ENCODE peak calls at places on chromosomes 12 and 14, in five cellular contexts. I, A, B, P and Z are unnamed samples.
A peak's percentile ranks its signal among the peaks of the same experiment; 100 is the strongest.

GRCh38 chr12:71686658-71687025 is 760 bp downstream of the TMEM19 start:
- DNase-seq in I (no peak), A (no peak), B (no peak), P (peak; percentile 19), Z (no peak)

GRCh38 chr14:20609215-20610001 is 18.2 kb upstream of the RNASE12 start:
- DNase-seq in I (peak; percentile 76), A (peak; percentile 42), B (peak; percentile 90), P (peak; percentile 86), Z (no peak)

GRCh38 chr14:90177537-90178189 is 78.7 kb upstream of the PSMC1 start:
- DNase-seq in I (no peak), A (no peak), B (no peak), P (peak; percentile 28), Z (no peak)

GRCh38 chr12:85948340-85948739 is 74.2 kb downstream of the NTS start:
- DNase-seq in I (no peak), A (no peak), B (no peak), P (no peak), Z (no peak)

GRCh38 chr12:102300824-102301461 is 103.3 kb upstream of the PMCH start:
- DNase-seq in I (no peak), A (no peak), B (no peak), P (peak; percentile 73), Z (no peak)

GRCh38 chr14:70821916-70822705 is 12.8 kb upstream of the MAP3K9 start:
- DNase-seq in I (peak; percentile 56), A (no peak), B (peak; percentile 53), P (peak; percentile 35), Z (peak; percentile 53)

GRCh38 chr12:54535474-54535873 is 13.9 kb upstream of the PDE1B start:
- DNase-seq in I (no peak), A (no peak), B (no peak), P (no peak), Z (no peak)

GRCh38 chr14:64202731-64203130 is 91.4 kb downstream of the ESR2 start:
- DNase-seq in I (no peak), A (no peak), B (no peak), P (no peak), Z (no peak)

GRCh38 chr14:104755621-104756020 is 2.7 kb downstream of the SIVA1 start:
- DNase-seq in I (no peak), A (no peak), B (no peak), P (no peak), Z (no peak)

GRCh38 chr14:80602931-80603330 is 338.6 kb downstream of the CEP128 start:
- DNase-seq in I (no peak), A (no peak), B (no peak), P (no peak), Z (no peak)

GRCh38 chr12:116644806-116645205 is 85.6 kb downstream of the MAP1LC3B2 start:
- DNase-seq in I (no peak), A (no peak), B (no peak), P (no peak), Z (no peak)

GRCh38 chr12:41407240-41407799 is 219.2 kb downstream of the PDZRN4 start:
- DNase-seq in I (no peak), A (no peak), B (no peak), P (no peak), Z (no peak)

GRCh38 chr12:587551-588322 is 75.5 kb downstream of the NINJ2 start:
- DNase-seq in I (no peak), A (no peak), B (no peak), P (no peak), Z (no peak)

GRCh38 chr14:104393898-104394605 is 185.5 kb upstream of the C14orf180 start:
- DNase-seq in I (peak; percentile 63), A (peak; percentile 31), B (peak; percentile 63), P (no peak), Z (peak; percentile 83)

GRCh38 chr14:76761849-76762616 is 765 bp downstream of the VASH1 start:
- DNase-seq in I (no peak), A (no peak), B (no peak), P (no peak), Z (no peak)

GRCh38 chr12:106647793-106648514 is 65.2 kb downstream of the RFX4 start:
- DNase-seq in I (no peak), A (no peak), B (no peak), P (no peak), Z (no peak)

GRCh38 chr12:77837876-77838291 is 7.2 kb downstream of the NAV3 start:
- DNase-seq in I (no peak), A (no peak), B (peak; percentile 51), P (no peak), Z (peak; percentile 61)

GRCh38 chr12:1863823-1864222 is 43.5 kb downstream of the LRTM2 start:
- DNase-seq in I (peak; percentile 9), A (no peak), B (no peak), P (no peak), Z (no peak)

GRCh38 chr12:64729909-64730584 is 29.2 kb downstream of the GNS start:
- DNase-seq in I (no peak), A (no peak), B (no peak), P (no peak), Z (no peak)

GRCh38 chr12:63766498-63766897 is 13.2 kb upstream of the RXYLT1 start:
- DNase-seq in I (no peak), A (no peak), B (no peak), P (no peak), Z (no peak)

GRCh38 chr12:64609543-64610091 is 678 bp upstream of the RASSF3 start:
- DNase-seq in I (no peak), A (no peak), B (no peak), P (peak; percentile 20), Z (no peak)

GRCh38 chr14:36518586-36519430 is 1.2 kb downstream of the NKX2-1 start:
- DNase-seq in I (no peak), A (no peak), B (no peak), P (no peak), Z (no peak)

GRCh38 chr12:29163146-29163545 is 14.1 kb downstream of the FAR2 start:
- DNase-seq in I (no peak), A (no peak), B (no peak), P (no peak), Z (no peak)

GRCh38 chr14:61025239-61026223 is 44.5 kb downstream of the SLC38A6 start:
- DNase-seq in I (peak; percentile 56), A (peak; percentile 32), B (peak; percentile 77), P (peak; percentile 80), Z (peak; percentile 45)

GRCh38 chr12:104213952-104214351 is 1.6 kb upstream of the TXNRD1 start:
- DNase-seq in I (no peak), A (no peak), B (no peak), P (peak; percentile 96), Z (no peak)

GRCh38 chr14:28142400-28143015 is 624.1 kb upstream of the FOXG1 start:
- DNase-seq in I (no peak), A (no peak), B (no peak), P (no peak), Z (no peak)

GRCh38 chr12:108446766-108447165 is 68.3 kb upstream of the FICD start:
- DNase-seq in I (no peak), A (no peak), B (no peak), P (no peak), Z (no peak)

GRCh38 chr14:104925214-104925899 is 678 bp downstream of the PLD4 start:
- DNase-seq in I (no peak), A (no peak), B (no peak), P (no peak), Z (no peak)

GRCh38 chr12:1972260-1972659 is 32.0 kb downstream of the DCP1B start:
- DNase-seq in I (no peak), A (no peak), B (no peak), P (peak; percentile 74), Z (no peak)

GRCh38 chr14:68365228-68365627 is 427.6 kb downstream of the ZFP36L1 start:
- DNase-seq in I (no peak), A (no peak), B (no peak), P (peak; percentile 82), Z (no peak)

GRCh38 chr14:68364823-68365222 is 428.0 kb downstream of the ZFP36L1 start:
- DNase-seq in I (no peak), A (no peak), B (no peak), P (no peak), Z (no peak)

GRCh38 chr14:68362841-68363240 is 430.0 kb downstream of the ZFP36L1 start:
- DNase-seq in I (no peak), A (no peak), B (no peak), P (no peak), Z (no peak)

GRCh38 chr14:68363841-68364711 is 428.8 kb downstream of the ZFP36L1 start:
- DNase-seq in I (no peak), A (peak; percentile 10), B (no peak), P (peak; percentile 62), Z (peak; percentile 59)

DNA sequence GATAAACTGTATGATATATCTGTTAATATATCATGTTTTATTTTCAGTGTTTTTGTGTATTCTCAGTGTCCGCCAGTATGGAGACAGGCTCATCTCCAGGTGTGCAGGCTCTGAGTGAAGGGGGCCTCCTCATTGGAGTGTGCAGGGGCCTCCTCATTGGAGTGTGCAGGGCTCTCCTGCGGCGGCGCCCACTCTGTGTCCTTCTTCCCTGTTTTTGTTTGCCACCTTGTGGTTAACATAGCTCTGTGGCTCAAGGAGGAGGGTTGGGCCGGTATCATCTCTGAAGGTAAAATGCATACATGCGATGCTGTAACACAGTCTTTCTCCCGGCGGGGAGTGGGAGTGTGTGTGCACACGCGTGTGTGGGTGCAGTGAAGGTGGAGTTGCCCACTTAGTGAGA is 429.5 kb downstream of the ZFP36L1 start:
- DNase-seq in I (no peak), A (no peak), B (no peak), P (no peak), Z (no peak)
- TF ChIP-seq CTCF in I (no peak), A (no peak), B (no peak), P (no peak), Z (no peak)

GRCh38 chr12:118374909-118375308 is 1.4 kb upstream of the SUDS3 start:
- DNase-seq in I (no peak), A (no peak), B (no peak), P (no peak), Z (no peak)
- TF ChIP-seq POLR2A in I (no peak), A (no peak), B (no peak), P (no peak), Z (no peak)

GRCh38 chr12:122137229-122137628 is 36.8 kb downstream of the IL31 start:
- DNase-seq in I (no peak), A (no peak), B (no peak), P (no peak), Z (no peak)
- TF ChIP-seq CTCF in I (no peak), A (no peak), B (no peak), P (no peak), Z (no peak)

DNA sequence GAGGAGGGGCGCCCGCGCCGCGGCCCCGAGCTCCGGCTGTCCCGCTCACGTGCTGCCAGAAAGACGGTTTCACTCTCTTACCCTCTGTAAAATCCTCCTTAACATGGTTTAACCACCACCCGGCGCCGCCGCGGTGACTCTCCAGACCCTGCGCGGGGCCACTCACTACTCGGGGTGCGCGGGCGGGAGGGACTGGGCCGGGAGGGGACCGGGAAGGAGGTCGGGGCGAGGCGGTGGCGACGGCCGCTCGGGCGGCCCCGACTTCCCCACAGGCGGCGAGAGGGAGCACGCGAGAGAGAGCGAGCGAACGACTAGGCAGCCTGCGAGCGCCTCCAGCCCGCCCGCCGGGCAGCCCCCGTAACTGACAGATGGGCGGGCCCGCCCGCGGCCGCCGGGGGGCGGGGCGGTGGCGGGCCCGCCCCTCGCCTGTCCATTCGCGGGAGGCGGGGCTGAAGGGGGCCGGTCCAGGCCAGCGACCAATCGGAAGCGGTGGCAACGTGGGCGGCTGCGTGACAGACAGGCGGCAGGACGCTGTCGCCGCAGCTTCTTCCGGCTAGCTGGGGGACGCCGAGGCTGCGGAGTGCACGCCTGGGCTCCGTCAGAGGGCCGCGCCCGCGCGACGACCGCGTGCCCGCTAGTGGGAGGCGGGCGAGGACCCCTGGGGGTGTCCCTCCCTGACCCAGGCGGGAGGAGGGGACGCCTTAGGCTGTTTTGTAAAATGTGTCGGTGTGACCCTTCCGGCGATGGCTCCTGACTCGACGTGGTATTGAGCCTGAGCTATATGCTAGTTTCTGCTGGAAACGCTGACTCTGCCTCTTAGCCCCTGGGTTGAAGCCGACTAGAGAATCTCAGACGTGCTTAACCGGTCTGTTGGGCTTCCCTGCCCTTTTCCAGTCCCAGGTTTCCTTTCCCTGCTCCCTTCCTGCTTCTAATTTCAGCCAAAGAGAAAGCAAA is at the start of gene EEA1:
- DNase-seq in I (peak; percentile 97), A (peak; percentile 97), B (peak; percentile 98), P (peak; percentile 95), Z (peak; percentile 98)
- TF ChIP-seq POLR2A in I (no peak), A (peak; percentile 97), B (no peak), P (peak; percentile 89), Z (peak; percentile 95)